ENCODE peak calls at places on chromosomes 7 and 10, in seven cellular contexts. C, B, Z, W, K, R and T are unnamed samples.

GRCh38 chr7:30817060-30817770 is 46.0 kb downstream of the MINDY4 start:
- DNase-seq in C (no peak), B (no peak), Z (no peak), W (no peak), K (no peak), R (peak; percentile 89), T (no peak)

GRCh38 chr10:5927306-5927705 is 37.3 kb downstream of the FBH1 start:
- DNase-seq in C (no peak), B (no peak), Z (no peak), W (no peak), K (no peak), R (peak; percentile 20), T (no peak)

GRCh38 chr7:91436655-91437054 is 172.4 kb downstream of the FZD1 start:
- DNase-seq in C (peak; percentile 68), B (no peak), Z (no peak), W (no peak), K (no peak), R (no peak), T (peak; percentile 75)

GRCh38 chr10:80664071-80664680 is 126.5 kb downstream of the SH2D4B start:
- DNase-seq in C (peak; percentile 5), B (peak; percentile 95), Z (peak; percentile 90), W (peak; percentile 82), K (no peak), R (peak; percentile 65), T (peak; percentile 41)

GRCh38 chr10:34075269-34075926 is 739.7 kb downstream of the PARD3 start:
- DNase-seq in C (no peak), B (no peak), Z (no peak), W (no peak), K (no peak), R (no peak), T (no peak)

GRCh38 chr10:131860806-131861440 is 39.9 kb upstream of the PPP2R2D start:
- DNase-seq in C (no peak), B (no peak), Z (peak; percentile 32), W (no peak), K (no peak), R (no peak), T (no peak)

GRCh38 chr7:36784991-36785940 is 61.0 kb upstream of the AOAH start:
- DNase-seq in C (no peak), B (no peak), Z (no peak), W (peak; percentile 3), K (peak; percentile 32), R (no peak), T (no peak)

GRCh38 chr10:35421553-35422178 is 85.4 kb downstream of the CCNY start:
- DNase-seq in C (no peak), B (no peak), Z (no peak), W (no peak), K (no peak), R (peak; percentile 94), T (no peak)

GRCh38 chr7:44454348-44454747 is 36.1 kb downstream of the NUDCD3 start:
- DNase-seq in C (no peak), B (no peak), Z (peak; percentile 7), W (no peak), K (no peak), R (no peak), T (no peak)